ENCODE peak calls at places on chromosome 14, in ten cellular contexts. F is heart right ventricle; P is left colon; M is PC-9; X is CD8-positive, alpha-beta T cell; S is stimulated activated CD8-positive, alpha-beta memory T cell treated with anti-CD3 and anti-CD28 coated beads, Interleukin-15, amount 100 ng/mL, for 24 hours; T is activated CD4-positive, CD25-positive, alpha-beta regulatory T cell; G is ACHN; J is mesenteric fat pad; E is HuH-7.5. N is an unnamed sample.

GRCh38 chr14:61476737-61477410 is 155.5 kb downstream of the PRKCH start:
- DNase-seq in F (peak), P (no peak), M (no peak), X (peak), S (no peak), T (no peak), G (no peak), J (no peak), E (no peak), N (peak)

GRCh38 chr14:68814376-68815287 is 21.8 kb upstream of the ZFP36L1 start:
- DNase-seq in F (peak), P (peak), M (peak), X (peak), S (no peak), T (no peak), G (peak), J (no peak), E (no peak), N (peak)

GRCh38 chr14:88934231-88934898 is 109.9 kb downstream of the TTC8 start:
- DNase-seq in F (no peak), P (no peak), M (no peak), X (no peak), S (no peak), T (no peak), G (no peak), J (no peak), E (no peak), N (no peak)

GRCh38 chr14:90534838-90535555 is 138.2 kb downstream of the CALM1 start:
- DNase-seq in F (no peak), P (no peak), M (no peak), X (no peak), S (no peak), T (no peak), G (no peak), J (no peak), E (no peak), N (no peak)

GRCh38 chr14:90788031-90788430 is 28.2 kb downstream of the TTC7B start:
- DNase-seq in F (no peak), P (no peak), M (no peak), X (no peak), S (no peak), T (no peak), G (no peak), J (peak), E (no peak), N (peak)

GRCh38 chr14:102913341-102914211 is 8.9 kb upstream of the AMN start:
- DNase-seq in F (no peak), P (no peak), M (no peak), X (no peak), S (no peak), T (no peak), G (no peak), J (no peak), E (no peak), N (no peak)

GRCh38 chr14:51817326-51817725 is 43.1 kb upstream of the GNG2 start:
- DNase-seq in F (no peak), P (no peak), M (no peak), X (no peak), S (no peak), T (no peak), G (no peak), J (no peak), E (no peak), N (no peak)

GRCh38 chr14:99023371-99023770 is 248.6 kb downstream of the BCL11B start:
- DNase-seq in F (no peak), P (no peak), M (no peak), X (no peak), S (no peak), T (no peak), G (no peak), J (no peak), E (no peak), N (no peak)

GRCh38 chr14:104435147-104436046 is 144.2 kb upstream of the C14orf180 start:
- DNase-seq in F (no peak), P (no peak), M (no peak), X (peak), S (no peak), T (no peak), G (no peak), J (peak), E (no peak), N (no peak)

GRCh38 chr14:104295681-104296387 is 157.4 kb downstream of the KIF26A start:
- DNase-seq in F (no peak), P (peak), M (no peak), X (no peak), S (no peak), T (no peak), G (no peak), J (no peak), E (no peak), N (no peak)

GRCh38 chr14:33432407-33433023 is 493.8 kb downstream of the NPAS3 start:
- DNase-seq in F (no peak), P (peak), M (peak), X (no peak), S (no peak), T (no peak), G (peak), J (no peak), E (no peak), N (no peak)

GRCh38 chr14:77498120-77498979 is at the start of gene ISM2:
- DNase-seq in F (no peak), P (peak), M (peak), X (peak), S (no peak), T (no peak), G (peak), J (peak), E (peak), N (no peak)

GRCh38 chr14:105436891-105437722 is 17.5 kb downstream of the MTA1 start:
- DNase-seq in F (no peak), P (peak), M (no peak), X (no peak), S (no peak), T (no peak), G (no peak), J (no peak), E (no peak), N (no peak)

GRCh38 chr14:90088160-90088559 is 26.4 kb downstream of the KCNK13 start:
- DNase-seq in F (no peak), P (no peak), M (no peak), X (no peak), S (no peak), T (no peak), G (no peak), J (no peak), E (no peak), N (no peak)

GRCh38 chr14:74551903-74552371 is 58.4 kb downstream of the ISCA2 start:
- DNase-seq in F (peak), P (no peak), M (no peak), X (no peak), S (no peak), T (no peak), G (no peak), J (no peak), E (no peak), N (no peak)

GRCh38 chr14:102209224-102209966 is 69.7 kb downstream of the WDR20 start:
- DNase-seq in F (no peak), P (no peak), M (no peak), X (no peak), S (no peak), T (no peak), G (peak), J (peak), E (peak), N (no peak)

GRCh38 chr14:75875958-75876357 is 105.8 kb downstream of the TGFB3 start:
- DNase-seq in F (no peak), P (no peak), M (peak), X (no peak), S (no peak), T (no peak), G (no peak), J (no peak), E (no peak), N (no peak)

GRCh38 chr14:104924421-104925213 is at the start of gene PLD4:
- DNase-seq in F (no peak), P (no peak), M (no peak), X (no peak), S (no peak), T (no peak), G (no peak), J (peak), E (no peak), N (peak)

GRCh38 chr14:27435923-27436674 is 838.3 kb upstream of the NOVA1 start:
- DNase-seq in F (no peak), P (no peak), M (no peak), X (no peak), S (no peak), T (no peak), G (no peak), J (no peak), E (no peak), N (no peak)

GRCh38 chr14:101882141-101882935 is 82.0 kb upstream of the DYNC1H1 start:
- DNase-seq in F (no peak), P (no peak), M (no peak), X (no peak), S (no peak), T (no peak), G (no peak), J (peak), E (no peak), N (no peak)

GRCh38 chr14:71155743-71156142 is 248.5 kb downstream of the PCNX1 start:
- DNase-seq in F (no peak), P (no peak), M (no peak), X (no peak), S (no peak), T (no peak), G (no peak), J (no peak), E (no peak), N (no peak)

GRCh38 chr14:60510254-60510975 is 1.5 kb downstream of the SIX6 start:
- DNase-seq in F (no peak), P (no peak), M (no peak), X (no peak), S (no peak), T (no peak), G (no peak), J (no peak), E (no peak), N (no peak)

GRCh38 chr14:85534914-85535313 is 5.0 kb downstream of the FLRT2 start:
- DNase-seq in F (no peak), P (no peak), M (no peak), X (no peak), S (no peak), T (no peak), G (no peak), J (no peak), E (no peak), N (no peak)

GRCh38 chr14:71687115-71687836 is 245.0 kb upstream of the RGS6 start:
- DNase-seq in F (no peak), P (no peak), M (no peak), X (no peak), S (no peak), T (no peak), G (no peak), J (no peak), E (no peak), N (no peak)

GRCh38 chr14:89303452-89304435 is 113.3 kb downstream of the FOXN3 start:
- DNase-seq in F (peak), P (peak), M (no peak), X (peak), S (no peak), T (no peak), G (peak), J (peak), E (no peak), N (peak)

GRCh38 chr14:105294142-105294597 is 6.6 kb downstream of the BRF1 start:
- DNase-seq in F (peak), P (no peak), M (no peak), X (peak), S (no peak), T (no peak), G (no peak), J (no peak), E (no peak), N (peak)

GRCh38 chr14:24297190-24297964 is 2.2 kb downstream of the DHRS1 start:
- DNase-seq in F (no peak), P (no peak), M (no peak), X (no peak), S (no peak), T (no peak), G (peak), J (no peak), E (no peak), N (peak)

GRCh38 chr14:72738181-72738611 is 155.7 kb downstream of the DPF3 start:
- DNase-seq in F (peak), P (no peak), M (no peak), X (peak), S (no peak), T (no peak), G (no peak), J (peak), E (no peak), N (no peak)

GRCh38 chr14:24296341-24297157 is 3.0 kb downstream of the DHRS1 start:
- DNase-seq in F (peak), P (peak), M (peak), X (peak), S (no peak), T (peak), G (peak), J (no peak), E (peak), N (peak)

GRCh38 chr14:56099081-56099797 is 19.0 kb upstream of the PELI2 start:
- DNase-seq in F (no peak), P (no peak), M (no peak), X (no peak), S (no peak), T (no peak), G (no peak), J (no peak), E (no peak), N (no peak)

GRCh38 chr14:26319139-26319864 is 278.5 kb downstream of the NOVA1 start:
- DNase-seq in F (no peak), P (no peak), M (no peak), X (no peak), S (no peak), T (no peak), G (no peak), J (no peak), E (no peak), N (no peak)

GRCh38 chr14:92397140-92397815 is 74.3 kb downstream of the SLC24A4 start:
- DNase-seq in F (no peak), P (no peak), M (peak), X (no peak), S (no peak), T (no peak), G (peak), J (no peak), E (no peak), N (no peak)

GRCh38 chr14:68925373-68925772 is 53.7 kb downstream of the ACTN1 start:
- DNase-seq in F (no peak), P (no peak), M (no peak), X (no peak), S (no peak), T (no peak), G (no peak), J (no peak), E (no peak), N (no peak)

GRCh38 chr14:23018107-23018506 is 8.2 kb upstream of the C14orf93 start:
- DNase-seq in F (no peak), P (no peak), M (no peak), X (no peak), S (no peak), T (no peak), G (no peak), J (no peak), E (no peak), N (no peak)

GRCh38 chr14:56894591-56894991 is 84.3 kb upstream of the OTX2 start:
- DNase-seq in F (no peak), P (no peak), M (no peak), X (no peak), S (no peak), T (no peak), G (no peak), J (no peak), E (no peak), N (no peak)

GRCh38 chr14:93033983-93034670 is 81.6 kb downstream of the ITPK1 start:
- DNase-seq in F (no peak), P (peak), M (no peak), X (peak), S (peak), T (peak), G (no peak), J (no peak), E (no peak), N (no peak)

GRCh38 chr14:54688229-54688628 is 121.3 kb downstream of the SAMD4A start:
- DNase-seq in F (no peak), P (no peak), M (no peak), X (no peak), S (no peak), T (no peak), G (no peak), J (no peak), E (no peak), N (no peak)